ENCODE peak calls at places on chromosomes 5 and 9, in five cellular contexts. F is CD4-positive, alpha-beta memory T cell; I is PC-3; T is ascending aorta; A is cardiac muscle cell. R is an unnamed sample. For H3K27me3 and H3K36me3, the result is how much of the 10 kb centered on the place peaks cover.

GRCh38 chr9:132241840-132242620 is 80.2 kb downstream of the NTNG2 start:
- DNase-seq in F (peak), I (no peak), T (peak), A (no peak), R (peak)

GRCh38 chr9:134390537-134390936 is 64.3 kb downstream of the RXRA start:
- DNase-seq in F (peak), I (no peak), T (no peak), A (no peak), R (no peak)

GRCh38 chr5:174837919-174838902 is 113.8 kb downstream of the MSX2 start:
- DNase-seq in F (no peak), I (peak), T (no peak), A (peak), R (peak)

GRCh38 chr5:41587668-41588067 is 77.3 kb upstream of the PLCXD3 start:
- DNase-seq in F (no peak), I (no peak), T (no peak), A (no peak), R (no peak)

GRCh38 chr5:35644543-35644942 is 26.9 kb downstream of the SPEF2 start:
- DNase-seq in F (no peak), I (no peak), T (no peak), A (no peak), R (peak)

GRCh38 chr9:70625078-70625477 is 210.6 kb upstream of the KLF9 start:
- DNase-seq in F (no peak), I (no peak), T (no peak), A (no peak), R (peak)

GRCh38 chr5:154646841-154647759 is 108.1 kb upstream of the LARP1 start:
- DNase-seq in F (no peak), I (peak), T (no peak), A (no peak), R (peak)

GRCh38 chr9:134503301-134504105 is 138.1 kb upstream of the COL5A1 start:
- DNase-seq in F (no peak), I (no peak), T (no peak), A (no peak), R (peak)

GRCh38 chr5:6712136-6712581 is 1.1 kb upstream of the TENT4A start:
- DNase-seq in F (peak), I (peak), T (peak), A (peak), R (peak)

GRCh38 chr5:178551059-178551458 is 39.1 kb downstream of the COL23A1 start:
- DNase-seq in F (no peak), I (peak), T (no peak), A (peak), R (no peak)

GRCh38 chr5:61966558-61966957 is 339.4 kb upstream of the KIF2A start:
- DNase-seq in F (no peak), I (no peak), T (no peak), A (no peak), R (no peak)

GRCh38 chr5:6348476-6349000 is 29.8 kb downstream of the MED10 start:
- DNase-seq in F (no peak), I (no peak), T (no peak), A (no peak), R (no peak)

GRCh38 chr9:134190232-134191121 is 26.1 kb upstream of the RNU6ATAC start:
- DNase-seq in F (no peak), I (no peak), T (peak), A (no peak), R (peak)

GRCh38 chr5:168713051-168713450 is 133.9 kb upstream of the PANK3 start:
- DNase-seq in F (no peak), I (no peak), T (no peak), A (no peak), R (no peak)

GRCh38 chr9:108567571-108567970 is 288.2 kb downstream of the ACTL7B start:
- DNase-seq in F (no peak), I (no peak), T (no peak), A (no peak), R (no peak)

GRCh38 chr9:27377147-27377807 is 80.3 kb upstream of the EQTN start:
- DNase-seq in F (no peak), I (peak), T (no peak), A (no peak), R (no peak)

GRCh38 chr5:145245354-145245753 is 589.8 kb downstream of the PRELID2 start:
- DNase-seq in F (no peak), I (no peak), T (no peak), A (peak), R (no peak)

GRCh38 chr9:101566904-101567724 is 27.7 kb downstream of the PPP3R2 start:
- DNase-seq in F (peak), I (peak), T (no peak), A (no peak), R (no peak)

GRCh38 chr9:132943677-132944293 is 631 bp downstream of the TSC1 start:
- DNase-seq in F (no peak), I (no peak), T (no peak), A (no peak), R (peak)

GRCh38 chr5:150065346-150065745 is 21.0 kb downstream of the CSF1R start:
- DNase-seq in F (no peak), I (no peak), T (peak), A (no peak), R (peak)

GRCh38 chr9:24832307-24832706 is 286.6 kb upstream of the IZUMO3 start:
- DNase-seq in F (no peak), I (peak), T (no peak), A (peak), R (peak)

GRCh38 chr9:129242971-129243561 is 65.0 kb upstream of the IER5L start:
- DNase-seq in F (no peak), I (no peak), T (no peak), A (no peak), R (no peak)

GRCh38 chr9:98807070-98807810 is at the start of gene GALNT12:
- DNase-seq in F (peak), I (no peak), T (no peak), A (peak), R (peak)

GRCh38 chr9:76691761-76692313 is 72.4 kb upstream of the PCA3 start:
- DNase-seq in F (no peak), I (no peak), T (no peak), A (peak), R (peak)

GRCh38 chr5:73338201-73339126 is 110.1 kb downstream of the FOXD1 start:
- DNase-seq in F (no peak), I (peak), T (no peak), A (no peak), R (peak)

GRCh38 chr9:129562917-129563316 is 58.0 kb downstream of the C9orf50 start:
- DNase-seq in F (no peak), I (no peak), T (no peak), A (no peak), R (no peak)

GRCh38 chr9:77714077-77714549 is 66.0 kb upstream of the GNA14 start:
- DNase-seq in F (no peak), I (no peak), T (no peak), A (no peak), R (no peak)

GRCh38 chr5:146813748-146814147 is 64.8 kb downstream of the PPP2R2B start:
- DNase-seq in F (no peak), I (no peak), T (no peak), A (no peak), R (no peak)

GRCh38 chr9:98465799-98466198 is 210.3 kb upstream of the TBC1D2 start:
- DNase-seq in F (no peak), I (no peak), T (no peak), A (no peak), R (no peak)

GRCh38 chr5:66197764-66198405 is 53.8 kb downstream of the SREK1 start:
- DNase-seq in F (no peak), I (no peak), T (no peak), A (no peak), R (no peak)

GRCh38 chr9:118732998-118733397 is 636.2 kb downstream of the BRINP1 start:
- DNase-seq in F (no peak), I (no peak), T (no peak), A (no peak), R (no peak)

GRCh38 chr9:69535911-69536310 is 136.3 kb downstream of the APBA1 start:
- DNase-seq in F (no peak), I (no peak), T (no peak), A (no peak), R (no peak)

GRCh38 chr5:33774323-33774722 is 117.5 kb downstream of the ADAMTS12 start:
- DNase-seq in F (no peak), I (no peak), T (no peak), A (no peak), R (no peak)

GRCh38 chr5:10227396-10227795 is 22.3 kb downstream of the ATPSCKMT start:
- DNase-seq in F (no peak), I (peak), T (no peak), A (no peak), R (no peak)

GRCh38 chr9:5851445-5851844 is 18.5 kb upstream of the ERMP1 start:
- DNase-seq in F (no peak), I (peak), T (no peak), A (no peak), R (no peak)

GRCh38 chr9:89497181-89497963 is 541 bp downstream of the SEMA4D start:
- DNase-seq in F (peak), I (no peak), T (no peak), A (peak), R (peak)

GRCh38 chr9:21711504-21711903 is 90.9 kb upstream of the MTAP start:
- DNase-seq in F (no peak), I (no peak), T (no peak), A (no peak), R (no peak)

GRCh38 chr5:150559701-150560100 is 51.8 kb downstream of the NDST1 start:
- DNase-seq in F (no peak), I (peak), T (no peak), A (no peak), R (no peak)

GRCh38 chr9:124765439-124765835 is 5.7 kb downstream of the NR6A1 start:
- DNase-seq in F (no peak), I (no peak), T (no peak), A (no peak), R (no peak)
- H3K4me3 ChIP-seq in F (no peak), I (no peak), T (no peak), A (no peak), R (no peak)

GRCh38 chr9:2966846-2967372 is 123.0 kb upstream of the PUM3 start:
- DNase-seq in F (no peak), I (no peak), T (no peak), A (no peak), R (no peak)

GRCh38 chr9:2962471-2963172 is 118.7 kb upstream of the PUM3 start:
- DNase-seq in F (no peak), I (no peak), T (no peak), A (no peak), R (no peak)

GRCh38 chr9:2963307-2963706 is 119.4 kb upstream of the PUM3 start:
- DNase-seq in F (no peak), I (no peak), T (no peak), A (no peak), R (no peak)

GRCh38 chr9:2967779-2968178 is 123.9 kb upstream of the PUM3 start:
- DNase-seq in F (no peak), I (no peak), T (no peak), A (no peak), R (no peak)

DNA sequence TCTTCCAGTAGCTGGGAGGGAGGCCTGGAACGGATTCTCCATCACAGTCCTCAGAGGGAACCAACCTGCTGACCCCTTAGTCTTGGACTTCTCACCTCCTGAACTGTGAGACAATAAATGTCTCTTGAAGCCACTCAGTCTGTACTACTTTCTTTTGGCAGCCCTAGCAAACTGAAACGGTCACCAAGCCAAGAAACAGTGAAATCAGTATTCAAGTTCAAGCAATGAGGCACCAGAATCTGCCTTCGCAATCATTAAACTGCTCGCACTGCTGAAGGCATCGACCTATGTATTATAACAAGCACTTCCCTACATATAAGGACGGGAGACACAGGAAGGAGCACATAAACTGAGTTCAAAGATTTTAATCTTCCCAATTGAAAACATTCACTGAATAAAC is 120.6 kb upstream of the PUM3 start:
- DNase-seq in F (no peak), I (no peak), T (no peak), A (no peak), R (no peak)
- H3K27me3 ChIP-seq in F (under half), I (under half), T (under half), A (under half), R (under half)

DNA sequence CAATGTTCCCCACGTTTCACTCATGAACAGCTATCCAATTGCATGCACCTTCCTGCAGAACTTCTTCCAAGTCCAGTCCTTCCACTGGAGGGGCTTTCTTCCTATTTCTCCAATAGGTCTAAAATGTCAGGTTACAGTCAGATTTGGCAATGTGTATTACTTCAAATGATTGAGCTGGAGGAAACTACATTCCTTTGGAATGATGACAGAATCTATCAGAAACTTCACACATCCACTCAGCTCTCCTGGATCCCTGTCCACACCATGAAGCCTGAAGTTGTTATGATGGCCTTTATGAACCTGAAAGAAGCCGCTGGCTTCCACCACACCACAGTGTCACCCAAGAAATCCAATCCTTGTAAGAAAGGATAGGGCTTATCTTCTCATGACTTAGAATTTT is 32.2 kb downstream of the FBXW2 start:
- DNase-seq in F (no peak), I (no peak), T (no peak), A (no peak), R (no peak)
- H3K36me3 ChIP-seq in F (under half), I (under half), T (under half), A (under half), R (under half)

GRCh38 chr5:1004598-1005361 is 3.8 kb upstream of the NKD2 start:
- DNase-seq in F (no peak), I (peak), T (peak), A (peak), R (peak)
- H3K4me3 ChIP-seq in F (no peak), I (peak), T (peak), A (peak), R (peak)

GRCh38 chr5:11400312-11400711 is 503.9 kb downstream of the CTNND2 start:
- DNase-seq in F (no peak), I (no peak), T (no peak), A (no peak), R (no peak)
- H3K27me3 ChIP-seq in F (under half), I (under half), T (under half), A (under half), R (under half)

GRCh38 chr5:71563161-71563560 is 24.0 kb upstream of the MCCC2 start:
- DNase-seq in F (no peak), I (no peak), T (no peak), A (no peak), R (no peak)
- H3K36me3 ChIP-seq in F (under half), I (under half), T (half or more), A (half or more), R (under half)

DNA sequence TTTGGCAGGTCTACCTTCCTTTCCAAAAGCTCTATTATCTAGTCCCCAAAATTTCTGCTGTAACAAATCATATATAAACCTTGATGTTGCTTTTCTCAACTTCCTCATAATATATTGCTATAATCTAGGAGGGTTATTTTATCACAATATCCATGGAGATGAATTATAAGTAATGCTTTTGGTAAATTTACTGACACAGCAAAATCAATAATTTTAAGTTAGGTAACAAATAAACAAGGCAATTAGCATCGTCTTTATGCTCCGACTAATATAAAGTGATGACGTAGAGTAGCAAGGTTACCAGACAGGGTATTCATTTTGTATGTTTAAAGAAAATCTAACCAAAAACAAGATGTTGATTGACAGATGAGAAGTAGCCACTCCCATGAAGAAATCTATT is 132.3 kb upstream of the ST8SIA4 start:
- DNase-seq in F (no peak), I (no peak), T (no peak), A (no peak), R (no peak)
- H3K4me3 ChIP-seq in F (no peak), I (no peak), T (no peak), A (no peak), R (no peak)

DNA sequence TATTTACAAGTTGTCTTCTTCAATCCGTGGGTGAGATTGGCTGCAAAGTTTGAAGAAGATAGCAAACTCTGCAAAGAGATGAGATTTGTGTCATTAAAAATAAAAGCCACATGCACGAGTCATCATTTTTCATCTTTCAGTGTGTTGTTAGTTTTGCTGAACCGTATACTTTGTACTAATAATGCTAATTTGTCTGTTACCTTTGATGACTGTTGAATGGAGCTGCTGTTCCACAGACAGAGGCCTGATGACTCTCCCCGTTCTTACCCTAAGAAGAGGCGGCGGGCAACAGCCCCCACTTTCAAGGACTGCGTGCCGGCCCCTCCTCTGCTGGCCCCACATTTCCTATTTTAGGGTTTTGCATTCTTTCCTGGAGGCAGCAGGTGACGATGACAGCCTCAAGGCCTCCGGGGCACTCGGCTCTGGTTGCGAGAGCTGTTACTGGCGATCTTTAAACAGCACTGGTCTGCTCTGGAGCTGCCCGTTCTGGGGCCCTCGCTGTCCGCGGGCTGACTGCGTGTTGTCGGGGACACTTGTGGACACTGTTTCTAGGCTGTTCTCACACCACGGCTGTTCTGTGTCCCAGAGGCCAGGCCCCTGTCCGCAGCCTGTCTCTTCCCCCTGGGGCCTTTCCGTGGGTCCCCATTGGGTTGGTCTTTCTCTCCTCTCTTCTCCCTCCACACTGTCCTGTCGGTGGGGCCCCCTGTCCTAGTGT is 35.1 kb downstream of the NDUFS6 start:
- DNase-seq in F (no peak), I (no peak), T (no peak), A (peak), R (peak)
- H3K27me3 ChIP-seq in F (under half), I (under half), T (under half), A (under half), R (under half)

R was measured in H7.